ENCODE peak calls at places on chromosome 20, in seven cellular contexts. K is H9, V is neuronal stem cell, M is IMR-90, Z is mesendoderm, N is H1, Y is trophoblast cell. E is an unnamed sample. For H3K4me1, the result is how much of the 10 kb centered on the place peaks cover.

GRCh38 chr20:10524034-10524476 is 89.0 kb downstream of the SLX4IP start:
- DNase-seq in K (peak), V (no peak), M (peak), Z (peak), N (peak), Y (peak), E (peak)

GRCh38 chr20:50594591-50595432 is 84.6 kb downstream of the PTPN1 start:
- DNase-seq in K (peak), V (no peak), M (no peak), Z (peak), N (no peak), Y (peak), E (no peak)

GRCh38 chr20:49444553-49444990 is 37.9 kb downstream of the KCNB1 start:
- DNase-seq in K (no peak), V (no peak), M (no peak), Z (no peak), N (no peak), Y (no peak), E (no peak)

GRCh38 chr20:58293453-58293852 is 16.1 kb upstream of the RAB22A start:
- DNase-seq in K (peak), V (peak), M (no peak), Z (peak), N (no peak), Y (peak), E (no peak)

GRCh38 chr20:1247689-1248088 is 18.4 kb upstream of the SNPH start:
- DNase-seq in K (no peak), V (no peak), M (no peak), Z (no peak), N (no peak), Y (no peak), E (no peak)

GRCh38 chr20:48159156-48159971 is 374.1 kb upstream of the SULF2 start:
- DNase-seq in K (no peak), V (no peak), M (no peak), Z (no peak), N (no peak), Y (no peak), E (no peak)

GRCh38 chr20:62482970-62483369 is 7.2 kb upstream of the GATA5 start:
- DNase-seq in K (no peak), V (no peak), M (no peak), Z (no peak), N (no peak), Y (no peak), E (no peak)

GRCh38 chr20:23159923-23160445 is 73.9 kb upstream of the CD93 start:
- DNase-seq in K (no peak), V (no peak), M (no peak), Z (no peak), N (no peak), Y (no peak), E (no peak)

GRCh38 chr20:39877792-39878191 is 811.2 kb downstream of the MAFB start:
- DNase-seq in K (no peak), V (no peak), M (no peak), Z (no peak), N (no peak), Y (no peak), E (no peak)

GRCh38 chr20:48378976-48379670 is 448.7 kb downstream of the PREX1 start:
- DNase-seq in K (no peak), V (no peak), M (no peak), Z (no peak), N (no peak), Y (no peak), E (no peak)

GRCh38 chr20:7851031-7851490 is 89.2 kb downstream of the HAO1 start:
- DNase-seq in K (no peak), V (no peak), M (peak), Z (no peak), N (no peak), Y (no peak), E (no peak)

GRCh38 chr20:57531986-57532566 is 7.1 kb upstream of the CTCFL start:
- DNase-seq in K (no peak), V (no peak), M (no peak), Z (no peak), N (no peak), Y (no peak), E (no peak)

GRCh38 chr20:46894971-46895905 is 595 bp downstream of the EYA2 start:
- DNase-seq in K (peak), V (peak), M (peak), Z (peak), N (peak), Y (peak), E (no peak)

GRCh38 chr20:33312583-33312982 is 29.6 kb downstream of the BPIFB1 start:
- DNase-seq in K (no peak), V (no peak), M (no peak), Z (no peak), N (no peak), Y (no peak), E (no peak)

GRCh38 chr20:32019156-32019510 is 8.9 kb downstream of the CCM2L start:
- DNase-seq in K (peak), V (peak), M (no peak), Z (peak), N (peak), Y (peak), E (no peak)

GRCh38 chr20:44273231-44274215 is 26.4 kb downstream of the GDAP1L1 start:
- DNase-seq in K (no peak), V (no peak), M (no peak), Z (no peak), N (no peak), Y (no peak), E (no peak)

GRCh38 chr20:25579081-25579770 is 6.1 kb downstream of the NINL start:
- DNase-seq in K (no peak), V (no peak), M (no peak), Z (peak), N (no peak), Y (no peak), E (no peak)

GRCh38 chr20:40641809-40642208 is 47.2 kb downstream of the MAFB start:
- DNase-seq in K (no peak), V (no peak), M (no peak), Z (no peak), N (no peak), Y (no peak), E (no peak)

GRCh38 chr20:4014031-4014474 is 1.3 kb downstream of the RNF24 start:
- DNase-seq in K (no peak), V (no peak), M (peak), Z (peak), N (no peak), Y (peak), E (peak)

GRCh38 chr20:24245093-24245492 is 224.3 kb upstream of the SYNDIG1 start:
- DNase-seq in K (no peak), V (no peak), M (no peak), Z (peak), N (no peak), Y (no peak), E (no peak)

GRCh38 chr20:42024653-42025052 is 406.5 kb upstream of the CHD6 start:
- DNase-seq in K (peak), V (peak), M (no peak), Z (peak), N (peak), Y (peak), E (no peak)

GRCh38 chr20:46178891-46179290 is 60.8 kb downstream of the CD40 start:
- DNase-seq in K (no peak), V (no peak), M (no peak), Z (no peak), N (no peak), Y (no peak), E (no peak)

GRCh38 chr20:17226410-17227198 is at the start of gene PCSK2:
- DNase-seq in K (peak), V (peak), M (peak), Z (peak), N (peak), Y (peak), E (peak)

GRCh38 chr20:59221881-59222238 is 58.2 kb downstream of the ZNF831 start:
- DNase-seq in K (no peak), V (no peak), M (no peak), Z (no peak), N (no peak), Y (no peak), E (no peak)

GRCh38 chr20:9235518-9235917 is 166.6 kb downstream of the PLCB4 start:
- DNase-seq in K (no peak), V (no peak), M (peak), Z (no peak), N (no peak), Y (no peak), E (peak)

GRCh38 chr20:4545526-4545925 is 176.2 kb upstream of the PRND start:
- DNase-seq in K (no peak), V (no peak), M (peak), Z (no peak), N (no peak), Y (no peak), E (no peak)

GRCh38 chr20:54379893-54380292 is 95.5 kb upstream of the DOK5 start:
- DNase-seq in K (no peak), V (no peak), M (no peak), Z (no peak), N (no peak), Y (no peak), E (no peak)

GRCh38 chr20:54382419-54382818 is 93.0 kb upstream of the DOK5 start:
- DNase-seq in K (no peak), V (no peak), M (no peak), Z (no peak), N (no peak), Y (no peak), E (no peak)

GRCh38 chr20:54372313-54372712 is 103.1 kb upstream of the DOK5 start:
- DNase-seq in K (no peak), V (no peak), M (no peak), Z (no peak), N (no peak), Y (no peak), E (no peak)

GRCh38 chr20:54377992-54378773 is 97.2 kb upstream of the DOK5 start:
- DNase-seq in K (no peak), V (no peak), M (no peak), Z (no peak), N (no peak), Y (no peak), E (no peak)
- H3K4me1 ChIP-seq in K (under half), V (under half), M (under half), Z (under half), N (under half), Y (under half), E (under half)

DNA sequence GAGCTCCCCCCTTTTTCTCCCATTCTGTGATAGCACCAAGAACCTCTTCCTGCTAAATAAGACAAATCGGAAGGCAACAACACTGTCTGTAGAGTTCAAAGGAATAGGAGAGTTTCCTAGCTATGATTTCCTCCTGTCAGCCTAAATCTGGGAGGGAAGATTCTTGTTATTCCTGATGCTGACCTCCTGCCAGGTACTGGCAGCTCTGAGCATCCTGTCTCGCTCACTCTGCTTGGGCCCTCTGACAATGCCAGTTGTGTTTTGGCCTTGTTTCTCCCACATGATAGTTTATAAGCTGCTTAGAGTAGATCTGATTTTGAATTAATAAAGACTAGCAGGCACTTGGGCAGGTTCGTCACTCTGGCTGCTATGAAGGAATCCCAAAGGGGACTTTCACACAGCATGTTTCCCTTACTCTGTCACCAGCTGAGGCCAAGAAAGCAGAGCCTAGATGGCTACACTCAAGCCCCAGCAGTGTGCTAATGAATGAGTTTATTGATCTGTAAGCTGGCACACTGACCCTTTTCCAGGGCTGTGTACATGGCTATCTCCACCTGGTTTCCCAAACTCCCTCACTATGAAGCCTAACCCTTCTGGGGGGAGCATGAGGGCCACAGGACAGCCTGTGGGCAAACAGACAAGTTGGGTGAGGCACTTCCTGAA is 52.3 kb downstream of the UQCC1 start:
- DNase-seq in K (no peak), V (no peak), M (no peak), Z (no peak), N (no peak), Y (no peak), E (no peak)
- H3K18ac ChIP-seq in K (no peak), V (no peak), M (no peak), Z (no peak), N (no peak), Y (no peak), E (no peak)

DNA sequence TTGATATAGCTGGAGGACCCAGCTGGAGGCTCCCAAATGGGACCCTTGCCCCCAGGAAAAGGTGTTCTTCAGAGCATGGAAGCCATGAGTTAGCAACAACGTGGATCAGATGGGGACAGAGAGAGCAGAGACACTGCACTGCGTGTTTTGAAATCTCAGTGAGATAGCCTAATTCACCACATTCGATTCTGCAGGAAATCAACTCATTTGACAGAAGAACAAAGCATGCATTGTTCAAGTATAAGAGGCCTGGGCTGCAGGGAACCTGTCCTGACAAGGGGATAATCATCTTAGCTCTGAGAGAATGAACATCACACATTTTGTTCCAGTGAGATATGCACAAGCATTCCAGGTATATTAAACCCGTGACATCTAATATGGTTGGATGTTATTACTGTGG is 450.2 kb downstream of the CDH26 start:
- DNase-seq in K (no peak), V (no peak), M (no peak), Z (no peak), N (no peak), Y (no peak), E (no peak)
- H2BK120ac ChIP-seq in K (no peak), V (no peak), M (no peak), Z (no peak), N (no peak), Y (no peak), E (no peak)

GRCh38 chr20:37518606-37519507 is 2.2 kb upstream of the NNAT start:
- DNase-seq in K (no peak), V (no peak), M (no peak), Z (no peak), N (no peak), Y (no peak), E (no peak)

GRCh38 chr20:37521091-37521771 is at the start of gene NNAT:
- DNase-seq in K (peak), V (peak), M (no peak), Z (peak), N (peak), Y (no peak), E (peak)

GRCh38 chr20:37519508-37520416 is 1.3 kb upstream of the NNAT start:
- DNase-seq in K (no peak), V (no peak), M (no peak), Z (peak), N (peak), Y (no peak), E (peak)

GRCh38 chr20:37522258-37523011 is 1.4 kb downstream of the NNAT start:
- DNase-seq in K (peak), V (no peak), M (peak), Z (peak), N (peak), Y (peak), E (peak)

DNA sequence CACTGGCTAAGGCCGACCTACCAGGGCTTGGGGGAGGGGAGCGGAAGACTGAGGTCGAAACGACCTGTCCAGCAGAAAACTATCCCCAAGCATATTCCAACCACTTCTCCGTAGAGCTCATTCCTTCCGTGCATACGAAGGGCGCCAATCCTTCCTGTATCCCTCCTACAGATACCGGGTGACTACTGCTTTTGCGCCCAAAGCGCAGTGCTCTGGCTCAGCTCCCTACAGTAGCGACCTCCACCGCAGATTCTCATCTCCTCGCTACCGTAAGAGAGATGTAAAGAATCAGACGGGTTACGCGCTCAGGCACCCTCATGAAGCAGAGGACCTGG is 666 bp upstream of the NNAT start:
- DNase-seq in K (no peak), V (no peak), M (no peak), Z (no peak), N (peak), Y (no peak), E (peak)
- H3K4me1 ChIP-seq in K (under half), V (under half), M (under half), Z (under half), N (under half), Y (half or more), E (under half)

E was measured in mesenchymal stem cell.